ENCODE peak calls at places on chromosomes 7 and 10, in four cellular contexts. Z is GM12891, P is K562, C is GM12878. M is an unnamed sample.

GRCh38 chr7:129779602-129780256 is 168.2 kb downstream of the NRF1 start:
- DNase-seq in P (peak), C (no peak), Z (peak), M (no peak)

GRCh38 chr7:44293561-44294324 is 31.7 kb downstream of the CAMK2B start:
- DNase-seq in Z (no peak), P (no peak), C (no peak), M (no peak)

GRCh38 chr10:123136806-123137642 is 1.3 kb downstream of the HMX3 start:
- DNase-seq in P (peak), C (no peak), Z (no peak), M (no peak)

GRCh38 chr7:80088705-80089104 is 45.9 kb upstream of the GNAI1 start:
- DNase-seq in Z (no peak), C (no peak), P (no peak), M (no peak)

GRCh38 chr7:49398730-49399129 is 374.7 kb upstream of the VWC2 start:
- DNase-seq in P (no peak), C (no peak), Z (no peak), M (no peak)

GRCh38 chr10:10489765-10490164 is 527.9 kb upstream of the CELF2 start:
- DNase-seq in P (no peak), C (no peak), Z (no peak), M (no peak)

GRCh38 chr7:143227806-143228205 is 6.0 kb downstream of the TAS2R40 start:
- DNase-seq in Z (no peak), C (no peak), P (no peak), M (no peak)

GRCh38 chr7:51187941-51188340 is 128.7 kb downstream of the COBL start:
- DNase-seq in P (peak), C (no peak), Z (no peak), M (no peak)

DNA sequence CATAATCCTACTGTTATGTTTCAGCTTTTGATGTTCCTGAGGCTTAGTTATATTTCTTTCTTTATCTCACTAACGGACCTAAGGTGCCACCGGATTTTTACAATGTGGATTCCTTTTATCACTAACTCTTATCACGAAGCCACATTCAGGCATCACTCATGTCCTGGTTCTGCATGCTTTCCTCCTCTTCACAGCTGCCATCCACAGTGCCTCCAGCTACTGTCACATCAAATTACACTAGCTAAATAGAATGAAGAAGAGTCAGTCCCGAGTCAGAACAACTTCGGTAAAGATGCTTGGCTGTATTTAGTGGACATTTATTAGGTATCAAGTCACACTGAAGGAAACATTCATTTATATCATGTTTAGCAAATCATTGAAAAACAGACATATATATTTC is 153.2 kb downstream of the NEBL start:
- DNase-seq in P (no peak), C (no peak), Z (no peak), M (no peak)
- TF ChIP-seq SPI1 in P (no peak), C (no peak), Z (no peak), M (no peak)

GRCh38 chr7:69567790-69568189 is 30.5 kb upstream of the AUTS2 start:
- DNase-seq in C (no peak), Z (no peak), P (no peak), M (no peak)

GRCh38 chr7:69568266-69568665 is 30.0 kb upstream of the AUTS2 start:
- DNase-seq in Z (no peak), P (no peak), C (no peak), M (no peak)

GRCh38 chr7:69561256-69561655 is 37.0 kb upstream of the AUTS2 start:
- DNase-seq in C (no peak), Z (no peak), P (no peak), M (no peak)

GRCh38 chr7:69564454-69565417 is 33.5 kb upstream of the AUTS2 start:
- DNase-seq in P (no peak), C (peak), Z (peak), M (no peak)
- TF ChIP-seq SPI1 in P (no peak), C (no peak), Z (no peak), M (no peak)

GRCh38 chr7:136104269-136104603 is 127.1 kb upstream of the MTPN start:
- DNase-seq in Z (no peak), P (peak), C (no peak), M (no peak)
- TF ChIP-seq SPI1 in Z (no peak), P (no peak), C (no peak), M (no peak)

GRCh38 chr7:11753441-11753840 is 78.6 kb downstream of the THSD7A start:
- DNase-seq in P (no peak), Z (no peak), C (no peak), M (no peak)
- TF ChIP-seq SPI1 in P (no peak), Z (no peak), C (no peak), M (no peak)

GRCh38 chr7:111364413-111364812 is 197.9 kb downstream of the IMMP2L start:
- DNase-seq in C (no peak), Z (no peak), P (no peak), M (no peak)
- TF ChIP-seq SPI1 in C (no peak), Z (no peak), P (no peak), M (no peak)

DNA sequence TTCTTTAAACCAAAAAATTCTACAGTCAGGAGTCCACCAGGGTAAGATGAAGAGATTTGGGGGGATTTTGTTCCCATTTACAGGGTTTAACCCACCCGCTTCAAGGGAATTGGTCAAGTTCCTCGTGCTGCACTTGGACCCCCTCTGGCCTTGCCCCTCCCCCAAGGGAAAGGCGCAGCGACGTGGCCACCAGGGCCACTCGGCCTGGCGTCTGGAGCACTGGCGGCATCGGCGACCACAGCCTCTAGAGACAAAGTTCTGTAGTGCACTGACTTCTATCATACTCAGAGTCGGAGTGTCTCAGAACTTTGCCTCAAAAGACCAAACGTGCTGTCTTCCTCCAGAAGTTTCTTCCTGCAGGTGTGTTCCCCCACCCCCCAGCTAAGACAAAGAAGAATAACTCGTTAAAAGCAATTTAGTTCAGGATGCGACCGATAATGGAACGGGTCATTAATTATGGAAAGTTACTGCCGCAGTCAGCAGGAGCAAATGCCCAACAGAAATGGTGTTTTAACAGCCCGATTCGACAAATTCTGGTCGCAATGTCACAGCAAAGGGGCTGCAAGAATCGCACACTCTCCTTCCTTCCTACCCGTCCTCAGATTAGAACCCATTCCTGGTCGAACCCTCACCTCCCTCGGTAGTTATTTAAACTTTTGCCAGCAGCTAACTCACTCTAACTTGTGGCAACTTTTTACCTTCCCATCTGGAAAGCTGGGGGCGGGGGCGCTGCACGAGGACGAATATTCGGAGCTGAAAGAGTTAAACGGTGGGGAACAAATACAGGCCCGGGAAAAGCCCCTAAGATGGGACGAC is 202.1 kb upstream of the NFE2L3 start:
- DNase-seq in C (no peak), P (peak), Z (no peak), M (no peak)
- TF ChIP-seq SPI1 in C (no peak), P (no peak), Z (no peak), M (no peak)

GRCh38 chr10:44292390-44293002 is 92.4 kb downstream of the CXCL12 start:
- DNase-seq in C (no peak), Z (no peak), P (no peak), M (no peak)
- TF ChIP-seq SPI1 in C (no peak), Z (no peak), P (no peak), M (no peak)